ENCODE peak calls at places on chromosomes 3 and 15, in five cellular contexts. Q is foreskin keratinocyte, K is stomach, E is ascending aorta, G is colonic mucosa. M is an unnamed sample.

GRCh38 chr3:103341078-103341477 is 906.3 kb downstream of the ZPLD1 start:
- DNase-seq in Q (no peak), K (no peak), E (no peak), G (no peak), M (no peak)

GRCh38 chr3:40877651-40878463 is 321.4 kb upstream of the CTNNB1 start:
- DNase-seq in Q (peak; percentile 47), K (peak; percentile 81), E (peak; percentile 24), G (peak; percentile 28), M (peak; percentile 61)

GRCh38 chr15:50140097-50140496 is 21.1 kb upstream of the ATP8B4 start:
- DNase-seq in Q (no peak), K (no peak), E (no peak), G (no peak), M (no peak)

GRCh38 chr15:40857601-40858351 is 13.9 kb downstream of the SPINT1 start:
- DNase-seq in Q (peak; percentile 62), K (peak; percentile 89), E (no peak), G (peak; percentile 94), M (peak; percentile 69)

GRCh38 chr3:103052236-103052830 is 617.5 kb downstream of the ZPLD1 start:
- DNase-seq in Q (peak; percentile 59), K (no peak), E (peak; percentile 24), G (peak; percentile 52), M (peak; percentile 20)

GRCh38 chr15:100721758-100722550 is 119.6 kb downstream of the ASB7 start:
- DNase-seq in Q (peak; percentile 100), K (peak; percentile 54), E (peak; percentile 66), G (peak; percentile 50), M (peak; percentile 73)

GRCh38 chr15:57727031-57727430 is 20.5 kb downstream of the POLR2M start:
- DNase-seq in Q (peak; percentile 97), K (no peak), E (no peak), G (no peak), M (no peak)

GRCh38 chr3:10527295-10528016 is 22.1 kb upstream of the ATP2B2 start:
- DNase-seq in Q (no peak), K (peak; percentile 15), E (no peak), G (peak; percentile 4), M (no peak)

GRCh38 chr15:41930221-41930866 is 36.5 kb upstream of the SPTBN5 start:
- DNase-seq in Q (peak; percentile 81), K (no peak), E (no peak), G (peak; percentile 83), M (peak; percentile 52)

GRCh38 chr3:126527455-126528211 is 3.7 kb downstream of the CHST13 start:
- DNase-seq in Q (no peak), K (no peak), E (no peak), G (no peak), M (no peak)

GRCh38 chr3:49629866-49630265 is 44.3 kb upstream of the APEH start:
- DNase-seq in Q (no peak), K (no peak), E (no peak), G (no peak), M (no peak)

GRCh38 chr3:184539801-184540440 is 21.7 kb upstream of the EPHB3 start:
- DNase-seq in Q (no peak), K (no peak), E (no peak), G (peak; percentile 12), M (no peak)
- H3K4me1 ChIP-seq in Q (no peaks in the 10 kb centered on the region), K (peaks cover 8% of the 10 kb centered on the region), E (no peaks in the 10 kb centered on the region), G (no peaks in the 10 kb centered on the region), M (no peaks in the 10 kb centered on the region)

GRCh38 chr3:171494457-171495109 is 34.4 kb upstream of the TNIK start:
- DNase-seq in Q (no peak), K (no peak), E (no peak), G (no peak), M (no peak)
- H3K27ac ChIP-seq in Q (no peak overlapping the region), K (no peak overlapping the region), E (no peak overlapping the region), G (no peak overlapping the region), M (no peak overlapping the region)

GRCh38 chr3:177345973-177346503 is 148.8 kb upstream of the TBL1XR1 start:
- DNase-seq in Q (no peak), K (no peak), E (no peak), G (no peak), M (no peak)

GRCh38 chr3:177346878-177347277 is 149.6 kb upstream of the TBL1XR1 start:
- DNase-seq in Q (no peak), K (no peak), E (no peak), G (no peak), M (no peak)

GRCh38 chr3:177345049-177345972 is 148.0 kb upstream of the TBL1XR1 start:
- DNase-seq in Q (peak; percentile 94), K (peak; percentile 90), E (peak; percentile 80), G (peak; percentile 91), M (peak; percentile 79)

GRCh38 chr3:177348974-177349373 is 151.7 kb upstream of the TBL1XR1 start:
- DNase-seq in Q (no peak), K (no peak), E (no peak), G (no peak), M (no peak)

GRCh38 chr3:177347611-177348010 is 150.3 kb upstream of the TBL1XR1 start:
- DNase-seq in Q (no peak), K (no peak), E (no peak), G (no peak), M (no peak)
- H3K4me1 ChIP-seq in Q (peaks cover 33% of the 10 kb centered on the region), K (peaks cover 43% of the 10 kb centered on the region), E (peaks cover 5% of the 10 kb centered on the region), G (peaks cover 11% of the 10 kb centered on the region), M (peaks cover 35% of the 10 kb centered on the region)

GRCh38 chr3:42743204-42743995 is 29.7 kb downstream of the CCDC13 start:
- DNase-seq in Q (no peak), K (no peak), E (no peak), G (peak; percentile 7), M (no peak)
- H3K27ac ChIP-seq in Q (no peak overlapping the region), K (no peak overlapping the region), E (peak overlapping the region; percentile 90), G (no peak overlapping the region), M (peak overlapping the region; percentile 87)

DNA sequence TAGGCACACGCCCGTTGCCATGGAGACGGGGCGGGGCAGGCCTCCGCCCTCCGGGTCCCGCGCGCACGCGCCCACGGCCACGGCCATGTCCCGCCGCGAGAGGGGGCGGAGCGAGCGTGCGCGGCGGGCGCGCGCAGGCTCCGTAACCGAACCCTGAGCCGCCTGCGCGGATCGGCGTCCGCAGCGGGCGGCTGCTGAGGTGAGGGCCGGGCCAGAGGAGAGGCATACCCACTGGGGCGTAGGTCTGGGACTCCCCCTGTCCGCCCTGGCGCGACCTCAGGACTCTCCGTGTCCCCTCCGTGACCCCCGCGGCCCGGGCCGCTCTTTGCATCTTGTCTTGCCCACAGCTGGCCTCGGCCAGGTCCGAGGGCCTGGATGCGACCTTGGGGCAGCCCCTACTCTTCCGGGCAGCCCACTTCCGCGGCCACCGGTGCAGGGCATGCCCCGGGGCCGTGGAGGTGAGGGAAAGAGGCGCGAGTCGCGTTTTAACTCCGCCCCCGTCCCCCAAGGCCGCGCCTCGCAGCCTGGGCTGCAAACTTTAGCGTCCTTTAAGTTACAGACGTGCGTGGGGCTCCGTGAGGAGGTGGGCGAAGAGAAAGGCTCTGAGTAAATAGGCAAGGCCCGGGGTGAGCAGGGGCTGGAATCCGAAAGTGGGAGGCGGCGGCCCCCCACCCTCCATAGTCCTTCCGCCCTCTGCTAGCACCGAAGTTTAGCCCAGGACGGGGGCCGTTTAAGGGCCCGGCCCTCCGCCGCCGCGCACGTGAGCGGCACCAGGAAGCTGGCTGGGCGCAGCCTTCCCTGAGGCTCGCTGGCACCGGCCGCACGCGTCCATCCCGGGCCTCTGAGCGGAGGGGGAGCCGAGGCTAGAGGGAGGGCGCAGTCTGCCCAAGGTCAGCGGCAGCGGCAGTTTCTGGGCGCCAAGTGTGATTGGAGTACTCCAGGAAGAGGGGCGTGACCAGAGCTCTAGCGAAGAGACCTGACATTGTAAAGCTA is at the start of gene TEX264:
- DNase-seq in Q (peak; percentile 41), K (peak; percentile 94), E (peak; percentile 56), G (peak; percentile 92), M (peak; percentile 78)
- H3K4me1 ChIP-seq in Q (peaks cover 18% of the 10 kb centered on the region), K (peaks cover 65% of the 10 kb centered on the region), E (peaks cover 5% of the 10 kb centered on the region), G (peaks cover 17% of the 10 kb centered on the region), M (peaks cover 70% of the 10 kb centered on the region)